ENCODE peak calls at places on chromosomes 12 and 14, in eight cellular contexts. R, P, Y, C, M, O, K and X are unnamed samples.

GRCh38 chr12:132546647-132547046 is 56.7 kb downstream of the FBRSL1 start:
- DNase-seq in Y (no peak), K (no peak), M (no peak), O (no peak), R (no peak), P (no peak), C (no peak), X (no peak)

GRCh38 chr14:101404426-101405170 is 156.7 kb upstream of the DIO3 start:
- DNase-seq in M (no peak), R (no peak), O (no peak), P (no peak), C (no peak), K (no peak), Y (no peak), X (no peak)

GRCh38 chr12:121452356-121453021 is 52.6 kb downstream of the RNF34 start:
- DNase-seq in O (no peak), M (no peak), K (no peak), P (no peak), C (no peak), R (no peak), Y (no peak), X (no peak)

GRCh38 chr14:72126561-72126960 is 194.3 kb downstream of the RGS6 start:
- DNase-seq in R (no peak), O (no peak), M (no peak), Y (no peak), P (no peak), K (no peak), C (no peak), X (no peak)

GRCh38 chr12:111803851-111804250 is 37.1 kb downstream of the ALDH2 start:
- DNase-seq in P (no peak), R (no peak), O (no peak), K (no peak), C (no peak), M (no peak), Y (no peak), X (no peak)

GRCh38 chr14:36430662-36431084 is 89.4 kb downstream of the NKX2-1 start:
- DNase-seq in R (no peak), C (no peak), K (no peak), Y (no peak), P (no peak), M (no peak), O (no peak), X (no peak)

GRCh38 chr12:80142640-80143039 is 43.3 kb downstream of the OTOGL start:
- DNase-seq in M (no peak), C (no peak), O (no peak), Y (no peak), P (no peak), R (no peak), K (no peak), X (no peak)

GRCh38 chr14:86166541-86166940 is 636.6 kb downstream of the FLRT2 start:
- DNase-seq in C (no peak), P (no peak), K (no peak), R (no peak), O (no peak), Y (no peak), M (no peak), X (no peak)

GRCh38 chr12:44835641-44836379 is 40.3 kb downstream of the NELL2 start:
- DNase-seq in K (no peak), P (no peak), C (no peak), Y (peak; percentile 13), M (no peak), R (no peak), O (no peak), X (no peak)

GRCh38 chr12:49043856-49044258 is 16.7 kb downstream of the KMT2D start:
- DNase-seq in M (peak; percentile 50), O (no peak), K (peak; percentile 78), R (peak; percentile 52), Y (no peak), P (peak; percentile 54), C (peak; percentile 87), X (peak; percentile 82)

GRCh38 chr12:106724116-106724515 is 50.4 kb upstream of the RIC8B start:
- DNase-seq in C (no peak), O (no peak), Y (no peak), P (no peak), R (no peak), K (no peak), M (no peak), X (no peak)

GRCh38 chr12:52298677-52299076 is 7.3 kb upstream of the KRT81 start:
- DNase-seq in R (no peak), Y (no peak), O (no peak), C (no peak), M (no peak), P (no peak), K (no peak), X (no peak)

GRCh38 chr12:66074561-66074960 is 56.0 kb downstream of the LLPH start:
- DNase-seq in P (no peak), R (no peak), K (no peak), Y (no peak), C (no peak), O (no peak), M (no peak), X (no peak)

GRCh38 chr12:104357431-104357952 is 54.0 kb downstream of the EID3 start:
- DNase-seq in P (no peak), O (no peak), R (peak; percentile 29), K (no peak), C (no peak), Y (no peak), M (no peak), X (no peak)

GRCh38 chr12:57046947-57047890 is 2.7 kb downstream of the MYO1A start:
- DNase-seq in Y (no peak), C (no peak), R (no peak), M (no peak), O (no peak), P (no peak), K (no peak), X (no peak)

GRCh38 chr14:100532916-100533630 is 54.1 kb downstream of the BEGAIN start:
- DNase-seq in Y (no peak), P (no peak), O (peak; percentile 28), C (no peak), K (no peak), R (no peak), M (peak; percentile 38), X (no peak)

GRCh38 chr14:33081259-33081658 is 142.6 kb downstream of the NPAS3 start:
- DNase-seq in K (no peak), O (no peak), M (no peak), P (no peak), R (no peak), Y (no peak), C (no peak), X (no peak)